ENCODE peak calls at places on chromosomes 11 and 22, in nine cellular contexts. E, Y, J, M, P, B, Z, C and V are unnamed samples.

GRCh38 chr11:94302806-94303205 is 1.6 kb upstream of the IZUMO1R start:
- DNase-seq in P (no peak), B (no peak), Z (no peak), E (peak), J (no peak), C (no peak), M (no peak), Y (no peak), V (no peak)

GRCh38 chr11:3609416-3610265 is 32.2 kb downstream of the ART5 start:
- DNase-seq in C (no peak), Z (peak), B (no peak), E (no peak), Y (peak), P (peak), J (peak), M (peak), V (no peak)

GRCh38 chr22:39349506-39349966 is 255 bp upstream of the SYNGR1 start:
- DNase-seq in M (no peak), B (no peak), Z (no peak), P (peak), Y (no peak), C (no peak), E (peak), J (no peak), V (peak)

GRCh38 chr22:45602824-45603301 is 68.8 kb upstream of the ATXN10 start:
- DNase-seq in C (no peak), Y (peak), J (no peak), E (peak), B (no peak), M (no peak), Z (no peak), P (peak), V (no peak)

GRCh38 chr11:19232910-19233503 is 7.7 kb downstream of the E2F8 start:
- DNase-seq in B (no peak), J (no peak), M (no peak), Z (peak), C (no peak), Y (peak), E (no peak), P (peak), V (no peak)

GRCh38 chr22:23070418-23071162 is at the start of gene GNAZ:
- DNase-seq in B (no peak), Z (no peak), C (no peak), M (peak), Y (no peak), E (peak), J (no peak), P (peak), V (peak)

GRCh38 chr11:2747236-2748015 is 47.6 kb upstream of the KCNQ1OT1 start:
- DNase-seq in Z (no peak), C (no peak), J (no peak), Y (no peak), E (no peak), P (no peak), B (no peak), M (no peak), V (no peak)

GRCh38 chr11:74641905-74642304 is 49.5 kb downstream of the POLD3 start:
- DNase-seq in J (no peak), B (no peak), P (no peak), Z (no peak), Y (peak), E (no peak), M (no peak), C (no peak), V (no peak)

GRCh38 chr11:124075841-124076571 is 34.9 kb upstream of the OR10G7 start:
- DNase-seq in J (peak), Z (peak), P (peak), M (no peak), C (no peak), Y (no peak), B (no peak), E (no peak), V (no peak)

GRCh38 chr11:11578542-11578941 is 43.3 kb downstream of the GALNT18 start:
- DNase-seq in Y (no peak), C (no peak), P (no peak), Z (no peak), E (peak), M (no peak), J (no peak), B (no peak), V (no peak)